ENCODE peak calls at places on chromosomes 12 and 14, in nine cellular contexts. One of them, this sample, is unnamed.

GRCh38 chr14:55938249-55938791 is 179.9 kb upstream of the PELI2 start:
- DNase-seq in fibroblast of lung: peak
- DNase-seq in foreskin fibroblast: peak
- DNase-seq in astrocyte of the spinal cord: peak
- DNase-seq in brain microvascular endothelial cell: no peak
- DNase-seq in lower leg skin: no peak
- DNase-seq in neuronal stem cell: no peak
- DNase-seq in heart right ventricle: peak
- DNase-seq in HCT116: no peak
- DNase-seq in this sample: peak

GRCh38 chr14:29927596-29928341 is at the start of gene PRKD1:
- DNase-seq in neuronal stem cell: peak
- DNase-seq in lower leg skin: peak
- DNase-seq in heart right ventricle: peak
- DNase-seq in HCT116: no peak
- DNase-seq in brain microvascular endothelial cell: peak
- DNase-seq in astrocyte of the spinal cord: peak
- DNase-seq in fibroblast of lung: peak
- DNase-seq in foreskin fibroblast: peak
- DNase-seq in this sample: no peak

GRCh38 chr12:64669270-64669842 is 59.1 kb downstream of the RASSF3 start:
- DNase-seq in brain microvascular endothelial cell: no peak
- DNase-seq in heart right ventricle: peak
- DNase-seq in astrocyte of the spinal cord: peak
- DNase-seq in neuronal stem cell: no peak
- DNase-seq in fibroblast of lung: no peak
- DNase-seq in lower leg skin: peak
- DNase-seq in foreskin fibroblast: no peak
- DNase-seq in HCT116: no peak
- DNase-seq in this sample: no peak

GRCh38 chr12:108854453-108855283 is 2.7 kb downstream of the SSH1 start:
- DNase-seq in fibroblast of lung: peak
- DNase-seq in HCT116: peak
- DNase-seq in lower leg skin: no peak
- DNase-seq in astrocyte of the spinal cord: peak
- DNase-seq in heart right ventricle: peak
- DNase-seq in foreskin fibroblast: peak
- DNase-seq in brain microvascular endothelial cell: peak
- DNase-seq in neuronal stem cell: no peak
- DNase-seq in this sample: peak

GRCh38 chr14:84874436-84874835 is 655.5 kb upstream of the FLRT2 start:
- DNase-seq in brain microvascular endothelial cell: no peak
- DNase-seq in heart right ventricle: no peak
- DNase-seq in lower leg skin: no peak
- DNase-seq in fibroblast of lung: no peak
- DNase-seq in HCT116: no peak
- DNase-seq in foreskin fibroblast: no peak
- DNase-seq in neuronal stem cell: no peak
- DNase-seq in astrocyte of the spinal cord: no peak
- DNase-seq in this sample: no peak

GRCh38 chr14:67571275-67571990 is 28.6 kb downstream of the PIGH start:
- DNase-seq in HCT116: peak
- DNase-seq in foreskin fibroblast: peak
- DNase-seq in heart right ventricle: peak
- DNase-seq in brain microvascular endothelial cell: peak
- DNase-seq in neuronal stem cell: peak
- DNase-seq in astrocyte of the spinal cord: peak
- DNase-seq in fibroblast of lung: peak
- DNase-seq in lower leg skin: no peak
- DNase-seq in this sample: peak

GRCh38 chr12:122813310-122813713 is 21.9 kb upstream of the HIP1R start:
- DNase-seq in astrocyte of the spinal cord: no peak
- DNase-seq in neuronal stem cell: no peak
- DNase-seq in HCT116: no peak
- DNase-seq in fibroblast of lung: no peak
- DNase-seq in lower leg skin: no peak
- DNase-seq in heart right ventricle: no peak
- DNase-seq in brain microvascular endothelial cell: no peak
- DNase-seq in foreskin fibroblast: no peak
- DNase-seq in this sample: no peak

GRCh38 chr12:27180862-27181261 is 63.2 kb upstream of the STK38L start:
- DNase-seq in brain microvascular endothelial cell: no peak
- DNase-seq in fibroblast of lung: peak
- DNase-seq in heart right ventricle: no peak
- DNase-seq in neuronal stem cell: no peak
- DNase-seq in astrocyte of the spinal cord: no peak
- DNase-seq in foreskin fibroblast: no peak
- DNase-seq in HCT116: no peak
- DNase-seq in lower leg skin: no peak
- DNase-seq in this sample: no peak

GRCh38 chr12:3200032-3200617 is 122.9 kb downstream of the TSPAN9 start:
- DNase-seq in brain microvascular endothelial cell: peak
- DNase-seq in fibroblast of lung: peak
- DNase-seq in foreskin fibroblast: peak
- DNase-seq in lower leg skin: no peak
- DNase-seq in heart right ventricle: peak
- DNase-seq in astrocyte of the spinal cord: peak
- DNase-seq in neuronal stem cell: peak
- DNase-seq in HCT116: no peak
- DNase-seq in this sample: no peak

GRCh38 chr12:122823429-122823828 is 11.8 kb upstream of the HIP1R start:
- DNase-seq in astrocyte of the spinal cord: no peak
- DNase-seq in lower leg skin: no peak
- DNase-seq in foreskin fibroblast: no peak
- DNase-seq in fibroblast of lung: no peak
- DNase-seq in heart right ventricle: no peak
- DNase-seq in brain microvascular endothelial cell: no peak
- DNase-seq in HCT116: no peak
- DNase-seq in neuronal stem cell: no peak
- DNase-seq in this sample: no peak

GRCh38 chr12:70606001-70606400 is 31.2 kb downstream of the PTPRB start:
- DNase-seq in fibroblast of lung: peak
- DNase-seq in brain microvascular endothelial cell: no peak
- DNase-seq in neuronal stem cell: no peak
- DNase-seq in astrocyte of the spinal cord: no peak
- DNase-seq in lower leg skin: no peak
- DNase-seq in heart right ventricle: no peak
- DNase-seq in foreskin fibroblast: peak
- DNase-seq in HCT116: no peak
- DNase-seq in this sample: no peak

GRCh38 chr12:130929363-130929762 is 24.3 kb upstream of the ADGRD1 start:
- DNase-seq in lower leg skin: no peak
- DNase-seq in fibroblast of lung: no peak
- DNase-seq in foreskin fibroblast: no peak
- DNase-seq in HCT116: no peak
- DNase-seq in brain microvascular endothelial cell: no peak
- DNase-seq in neuronal stem cell: no peak
- DNase-seq in astrocyte of the spinal cord: no peak
- DNase-seq in heart right ventricle: no peak
- DNase-seq in this sample: no peak

GRCh38 chr12:124913474-124914391 is 717 bp downstream of the UBC start:
- DNase-seq in heart right ventricle: peak
- DNase-seq in foreskin fibroblast: peak
- DNase-seq in lower leg skin: peak
- DNase-seq in fibroblast of lung: peak
- DNase-seq in HCT116: no peak
- DNase-seq in neuronal stem cell: no peak
- DNase-seq in astrocyte of the spinal cord: peak
- DNase-seq in brain microvascular endothelial cell: peak
- DNase-seq in this sample: no peak

DNA sequence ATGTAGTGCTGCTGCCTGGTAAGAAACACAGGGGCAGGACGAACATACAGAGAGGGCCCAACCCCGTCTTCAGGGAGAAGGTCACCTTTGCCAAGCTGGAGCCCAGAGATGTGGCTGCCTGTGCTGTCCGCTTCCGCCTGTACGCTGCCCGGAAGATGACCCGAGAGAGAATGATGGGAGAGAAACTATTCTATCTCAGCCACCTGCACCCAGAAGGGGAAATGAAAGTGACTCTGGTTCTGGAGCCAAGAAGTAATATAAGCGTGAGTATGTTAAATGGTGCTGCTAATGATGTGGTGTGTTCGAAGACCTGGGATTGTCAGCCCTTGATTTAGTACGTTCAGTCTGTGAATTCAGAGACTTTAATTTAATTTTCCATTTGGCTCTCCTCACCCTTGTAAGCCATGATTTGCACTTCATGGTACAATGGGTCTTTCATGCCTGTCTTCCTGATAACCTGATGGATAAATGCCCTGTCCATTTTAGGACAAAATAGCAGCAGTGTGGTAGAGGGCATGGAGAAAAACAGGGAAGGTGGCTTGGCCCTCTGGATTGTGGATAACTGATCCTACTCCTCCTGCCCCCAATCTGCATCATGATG is 318.9 kb downstream of the SNAPC1 start:
- DNase-seq in foreskin fibroblast: no peak
- DNase-seq in neuronal stem cell: no peak
- DNase-seq in heart right ventricle: no peak
- DNase-seq in lower leg skin: no peak
- DNase-seq in brain microvascular endothelial cell: no peak
- DNase-seq in fibroblast of lung: no peak
- DNase-seq in astrocyte of the spinal cord: no peak
- DNase-seq in HCT116: no peak
- DNase-seq in this sample: no peak
- H3K4me3 ChIP-seq in foreskin fibroblast: no peak
- H3K4me3 ChIP-seq in neuronal stem cell: no peak
- H3K4me3 ChIP-seq in heart right ventricle: no peak
- H3K4me3 ChIP-seq in lower leg skin: no peak
- H3K4me3 ChIP-seq in brain microvascular endothelial cell: no peak
- H3K4me3 ChIP-seq in fibroblast of lung: no peak
- H3K4me3 ChIP-seq in astrocyte of the spinal cord: no peak
- H3K4me3 ChIP-seq in HCT116: no peak
- H3K4me3 ChIP-seq in this sample: no peak

GRCh38 chr12:132888852-132889251 is 1.4 kb upstream of the CHFR start:
- DNase-seq in HCT116: no peak
- DNase-seq in brain microvascular endothelial cell: no peak
- DNase-seq in fibroblast of lung: no peak
- DNase-seq in heart right ventricle: no peak
- DNase-seq in lower leg skin: no peak
- DNase-seq in neuronal stem cell: no peak
- DNase-seq in foreskin fibroblast: no peak
- DNase-seq in astrocyte of the spinal cord: no peak
- DNase-seq in this sample: no peak

GRCh38 chr12:132886529-132887477 is 602 bp downstream of the CHFR start:
- DNase-seq in heart right ventricle: peak
- DNase-seq in neuronal stem cell: no peak
- DNase-seq in foreskin fibroblast: peak
- DNase-seq in lower leg skin: peak
- DNase-seq in fibroblast of lung: no peak
- DNase-seq in brain microvascular endothelial cell: peak
- DNase-seq in HCT116: no peak
- DNase-seq in astrocyte of the spinal cord: peak
- DNase-seq in this sample: no peak

GRCh38 chr12:132881853-132882252 is 5.6 kb downstream of the CHFR start:
- DNase-seq in foreskin fibroblast: peak
- DNase-seq in heart right ventricle: no peak
- DNase-seq in brain microvascular endothelial cell: peak
- DNase-seq in fibroblast of lung: peak
- DNase-seq in astrocyte of the spinal cord: peak
- DNase-seq in lower leg skin: no peak
- DNase-seq in HCT116: no peak
- DNase-seq in neuronal stem cell: no peak
- DNase-seq in this sample: no peak

DNA sequence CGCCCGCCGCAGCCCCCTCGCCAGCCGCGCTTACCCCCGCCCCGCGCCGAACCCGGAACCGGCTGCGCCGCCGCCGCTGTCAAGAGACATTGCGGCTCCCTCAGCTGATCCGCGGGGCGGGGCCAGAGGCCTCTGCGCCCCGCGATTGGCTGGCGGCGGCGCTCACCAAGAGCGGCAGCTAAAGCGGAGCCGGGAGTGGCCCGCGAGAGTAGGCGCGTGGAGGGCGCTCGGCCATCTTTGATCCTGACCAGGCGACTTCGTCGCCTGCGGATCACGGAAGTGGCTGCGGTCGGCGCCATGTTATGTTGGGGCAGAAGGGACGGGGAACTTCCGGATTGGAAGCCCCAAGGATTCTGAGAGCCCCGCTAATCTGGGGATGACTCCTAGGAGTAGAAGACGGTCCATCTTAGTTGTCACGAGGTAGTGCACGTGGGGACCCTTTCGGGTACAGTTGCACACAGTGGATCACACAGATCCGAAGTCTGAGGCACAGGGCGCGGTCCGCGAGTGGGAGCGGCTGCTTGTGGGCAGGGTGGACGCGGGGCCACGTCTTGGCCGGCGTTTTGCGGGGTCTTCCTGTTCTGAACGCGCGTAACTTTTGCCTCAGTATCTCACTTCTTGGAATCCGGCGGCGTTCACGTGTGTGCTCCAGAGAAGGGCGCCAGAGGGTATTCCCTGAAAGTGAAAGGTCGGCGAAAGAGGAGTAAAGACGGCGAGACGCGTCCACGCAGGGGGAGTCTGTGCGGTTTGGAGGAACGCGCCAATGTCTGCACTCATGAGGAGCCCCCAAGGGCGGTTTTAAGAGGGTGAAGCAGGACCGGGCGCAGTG is at the start of gene CHFR:
- DNase-seq in fibroblast of lung: peak
- DNase-seq in lower leg skin: peak
- DNase-seq in foreskin fibroblast: peak
- DNase-seq in HCT116: no peak
- DNase-seq in brain microvascular endothelial cell: peak
- DNase-seq in astrocyte of the spinal cord: peak
- DNase-seq in neuronal stem cell: peak
- DNase-seq in heart right ventricle: peak
- DNase-seq in this sample: peak
- H3K4me3 ChIP-seq in fibroblast of lung: peak
- H3K4me3 ChIP-seq in lower leg skin: peak
- H3K4me3 ChIP-seq in foreskin fibroblast: peak
- H3K4me3 ChIP-seq in HCT116: no peak
- H3K4me3 ChIP-seq in brain microvascular endothelial cell: peak
- H3K4me3 ChIP-seq in astrocyte of the spinal cord: peak
- H3K4me3 ChIP-seq in neuronal stem cell: peak
- H3K4me3 ChIP-seq in heart right ventricle: peak
- H3K4me3 ChIP-seq in this sample: peak

GRCh38 chr12:100593490-100593889 is 20.0 kb downstream of the GAS2L3 start:
- DNase-seq in HCT116: no peak
- DNase-seq in heart right ventricle: no peak
- DNase-seq in neuronal stem cell: no peak
- DNase-seq in lower leg skin: no peak
- DNase-seq in fibroblast of lung: peak
- DNase-seq in astrocyte of the spinal cord: peak
- DNase-seq in foreskin fibroblast: peak
- DNase-seq in brain microvascular endothelial cell: peak
- DNase-seq in this sample: no peak
- H3K4me3 ChIP-seq in HCT116: no peak
- H3K4me3 ChIP-seq in heart right ventricle: no peak
- H3K4me3 ChIP-seq in neuronal stem cell: no peak
- H3K4me3 ChIP-seq in lower leg skin: no peak
- H3K4me3 ChIP-seq in fibroblast of lung: peak
- H3K4me3 ChIP-seq in astrocyte of the spinal cord: peak
- H3K4me3 ChIP-seq in foreskin fibroblast: peak
- H3K4me3 ChIP-seq in brain microvascular endothelial cell: no peak
- H3K4me3 ChIP-seq in this sample: peak

DNA sequence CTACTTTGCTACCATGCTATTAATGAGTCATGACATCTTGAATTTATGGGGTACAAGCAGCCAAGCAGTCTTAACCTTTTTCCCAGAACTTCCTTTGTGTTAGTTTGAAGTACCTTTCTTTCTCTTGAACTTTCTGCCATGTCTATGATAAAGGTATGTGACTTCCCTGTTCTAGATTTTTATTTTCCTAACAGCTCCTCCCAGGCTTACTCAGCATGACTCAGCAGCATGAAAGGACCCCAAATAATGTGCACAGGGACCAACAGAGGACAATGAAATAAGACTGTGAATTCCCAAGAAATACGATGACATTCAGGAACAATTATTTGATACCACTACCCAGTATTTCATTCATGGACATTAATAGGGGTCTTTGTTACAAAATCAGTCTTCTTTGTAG is 60.0 kb downstream of the TTC6 start:
- DNase-seq in heart right ventricle: no peak
- DNase-seq in neuronal stem cell: no peak
- DNase-seq in HCT116: peak
- DNase-seq in astrocyte of the spinal cord: peak
- DNase-seq in brain microvascular endothelial cell: peak
- DNase-seq in lower leg skin: no peak
- DNase-seq in fibroblast of lung: peak
- DNase-seq in foreskin fibroblast: peak
- DNase-seq in this sample: no peak
- H3K4me3 ChIP-seq in heart right ventricle: no peak
- H3K4me3 ChIP-seq in neuronal stem cell: no peak
- H3K4me3 ChIP-seq in HCT116: no peak
- H3K4me3 ChIP-seq in astrocyte of the spinal cord: no peak
- H3K4me3 ChIP-seq in brain microvascular endothelial cell: no peak
- H3K4me3 ChIP-seq in lower leg skin: no peak
- H3K4me3 ChIP-seq in fibroblast of lung: no peak
- H3K4me3 ChIP-seq in foreskin fibroblast: no peak
- H3K4me3 ChIP-seq in this sample: no peak

This sample was measured in skeletal muscle cell.